ENCODE peak calls at places on chromosomes 12 and 14, in five cellular contexts. B is stimulated activated CD4-positive, alpha-beta T cell treated with anti-CD3 and anti-CD28 coated beads, TNF-alpha, amount 100 ng/mL, for 48 hours; V is HCEC 1CT; F is AG09309; W is mesendoderm. O is an unnamed sample.

GRCh38 chr12:58930770-58931324 is 10.5 kb upstream of the LRIG3 start:
- DNase-seq in B (no peak), V (no peak), F (no peak), W (no peak), O (no peak)

GRCh38 chr14:53875337-53875897 is 81.2 kb downstream of the BMP4 start:
- DNase-seq in B (no peak), V (no peak), F (no peak), W (no peak), O (no peak)

GRCh38 chr12:41486718-41487117 is 298.6 kb downstream of the PDZRN4 start:
- DNase-seq in B (no peak), V (peak), F (no peak), W (peak), O (peak)

GRCh38 chr12:74899031-74899829 is 310.4 kb downstream of the KCNC2 start:
- DNase-seq in B (no peak), V (peak), F (no peak), W (no peak), O (no peak)

GRCh38 chr14:61822458-61822857 is 60.2 kb downstream of the SNAPC1 start:
- DNase-seq in B (no peak), V (no peak), F (no peak), W (no peak), O (no peak)

GRCh38 chr12:123096159-123096558 is 54.7 kb downstream of the PITPNM2 start:
- DNase-seq in B (no peak), V (no peak), F (no peak), W (no peak), O (peak)

GRCh38 chr12:39441963-39442894 is 691 bp downstream of the KIF21A start:
- DNase-seq in B (peak), V (no peak), F (no peak), W (peak), O (peak)

GRCh38 chr12:109027767-109028166 is 6.9 kb upstream of the SVOP start:
- DNase-seq in B (no peak), V (peak), F (no peak), W (no peak), O (peak)

GRCh38 chr14:50520947-50521815 is 11.2 kb downstream of the MAP4K5 start:
- DNase-seq in B (no peak), V (peak), F (peak), W (no peak), O (peak)

GRCh38 chr14:99357856-99358390 is 85.9 kb upstream of the BCL11B start:
- DNase-seq in B (no peak), V (no peak), F (no peak), W (no peak), O (no peak)

GRCh38 chr14:68792022-68792829 is 641 bp downstream of the ZFP36L1 start:
- DNase-seq in B (no peak), V (no peak), F (no peak), W (peak), O (no peak)

GRCh38 chr12:79435742-79436141 is 255.0 kb downstream of the PAWR start:
- DNase-seq in B (no peak), V (no peak), F (no peak), W (no peak), O (no peak)

GRCh38 chr12:100216337-100216736 is 15.7 kb downstream of the ACTR6 start:
- DNase-seq in B (no peak), V (no peak), F (no peak), W (no peak), O (no peak)

GRCh38 chr12:68402422-68402821 is 70.3 kb upstream of the MDM1 start:
- DNase-seq in B (no peak), V (no peak), F (no peak), W (no peak), O (no peak)

GRCh38 chr12:4104722-4105244 is 168.8 kb upstream of the CCND2 start:
- DNase-seq in B (no peak), V (no peak), F (no peak), W (no peak), O (no peak)

GRCh38 chr12:60259241-60259640 is 663.4 kb downstream of the SLC16A7 start:
- DNase-seq in B (no peak), V (no peak), F (no peak), W (no peak), O (no peak)

GRCh38 chr12:94730846-94731245 is 80.5 kb upstream of the TMCC3 start:
- DNase-seq in B (no peak), V (no peak), F (no peak), W (no peak), O (no peak)

GRCh38 chr12:95318071-95318545 is 100.5 kb downstream of the VEZT start:
- DNase-seq in B (no peak), V (peak), F (no peak), W (no peak), O (peak)